ENCODE peak calls at places on chromosomes 3 and 15, in ten cellular contexts. One of them, this sample, is unnamed.

GRCh38 chr3:139746481-139746880 is 68.7 kb upstream of the NMNAT3 start:
- DNase-seq in HFFc6: no peak
- DNase-seq in NCI-H2171: no peak
- DNase-seq in IMR-90: no peak
- DNase-seq in esophagus squamous epithelium: no peak
- DNase-seq in left colon: no peak
- DNase-seq in right cardiac atrium: no peak
- DNase-seq in choroid plexus epithelial cell: no peak
- DNase-seq in stimulated activated naive CD8-positive, alpha-beta T cell treated with anti-CD3 and anti-CD28 coated beads, Interleukin-15, amount 100 ng/mL, for 72 hours: no peak
- DNase-seq in ACHN: no peak
- DNase-seq in this sample: no peak

GRCh38 chr3:153043729-153044314 is 118.2 kb upstream of the RAP2B start:
- DNase-seq in right cardiac atrium: no peak
- DNase-seq in choroid plexus epithelial cell: peak
- DNase-seq in esophagus squamous epithelium: no peak
- DNase-seq in left colon: no peak
- DNase-seq in ACHN: no peak
- DNase-seq in NCI-H2171: no peak
- DNase-seq in stimulated activated naive CD8-positive, alpha-beta T cell treated with anti-CD3 and anti-CD28 coated beads, Interleukin-15, amount 100 ng/mL, for 72 hours: no peak
- DNase-seq in IMR-90: peak
- DNase-seq in HFFc6: peak
- DNase-seq in this sample: no peak

GRCh38 chr15:38862104-38862503 is 297.5 kb upstream of the RASGRP1 start:
- DNase-seq in HFFc6: no peak
- DNase-seq in left colon: no peak
- DNase-seq in choroid plexus epithelial cell: no peak
- DNase-seq in NCI-H2171: no peak
- DNase-seq in IMR-90: no peak
- DNase-seq in esophagus squamous epithelium: no peak
- DNase-seq in ACHN: no peak
- DNase-seq in right cardiac atrium: no peak
- DNase-seq in stimulated activated naive CD8-positive, alpha-beta T cell treated with anti-CD3 and anti-CD28 coated beads, Interleukin-15, amount 100 ng/mL, for 72 hours: no peak
- DNase-seq in this sample: no peak

GRCh38 chr3:54760226-54760625 is 167.6 kb downstream of the LRTM1 start:
- DNase-seq in stimulated activated naive CD8-positive, alpha-beta T cell treated with anti-CD3 and anti-CD28 coated beads, Interleukin-15, amount 100 ng/mL, for 72 hours: no peak
- DNase-seq in HFFc6: no peak
- DNase-seq in IMR-90: peak
- DNase-seq in NCI-H2171: no peak
- DNase-seq in esophagus squamous epithelium: no peak
- DNase-seq in right cardiac atrium: no peak
- DNase-seq in ACHN: no peak
- DNase-seq in left colon: no peak
- DNase-seq in choroid plexus epithelial cell: no peak
- DNase-seq in this sample: no peak

GRCh38 chr3:127831723-127832172 is 9.4 kb upstream of the MGLL start:
- DNase-seq in right cardiac atrium: peak
- DNase-seq in choroid plexus epithelial cell: peak
- DNase-seq in HFFc6: no peak
- DNase-seq in stimulated activated naive CD8-positive, alpha-beta T cell treated with anti-CD3 and anti-CD28 coated beads, Interleukin-15, amount 100 ng/mL, for 72 hours: peak
- DNase-seq in esophagus squamous epithelium: no peak
- DNase-seq in NCI-H2171: no peak
- DNase-seq in left colon: peak
- DNase-seq in ACHN: peak
- DNase-seq in IMR-90: peak
- DNase-seq in this sample: peak

GRCh38 chr3:60101628-60102027 is 1051.8 kb upstream of the CFAP20DC start:
- DNase-seq in left colon: peak
- DNase-seq in choroid plexus epithelial cell: no peak
- DNase-seq in stimulated activated naive CD8-positive, alpha-beta T cell treated with anti-CD3 and anti-CD28 coated beads, Interleukin-15, amount 100 ng/mL, for 72 hours: no peak
- DNase-seq in right cardiac atrium: no peak
- DNase-seq in NCI-H2171: no peak
- DNase-seq in HFFc6: no peak
- DNase-seq in IMR-90: no peak
- DNase-seq in ACHN: no peak
- DNase-seq in esophagus squamous epithelium: no peak
- DNase-seq in this sample: no peak

GRCh38 chr3:151796105-151796705 is 17.7 kb upstream of the AADAC start:
- DNase-seq in left colon: no peak
- DNase-seq in ACHN: no peak
- DNase-seq in right cardiac atrium: no peak
- DNase-seq in esophagus squamous epithelium: no peak
- DNase-seq in choroid plexus epithelial cell: peak
- DNase-seq in HFFc6: no peak
- DNase-seq in IMR-90: peak
- DNase-seq in stimulated activated naive CD8-positive, alpha-beta T cell treated with anti-CD3 and anti-CD28 coated beads, Interleukin-15, amount 100 ng/mL, for 72 hours: no peak
- DNase-seq in NCI-H2171: no peak
- DNase-seq in this sample: no peak

GRCh38 chr3:111989061-111989678 is 9.6 kb upstream of the TAGLN3 start:
- DNase-seq in esophagus squamous epithelium: no peak
- DNase-seq in NCI-H2171: peak
- DNase-seq in IMR-90: peak
- DNase-seq in ACHN: peak
- DNase-seq in HFFc6: peak
- DNase-seq in stimulated activated naive CD8-positive, alpha-beta T cell treated with anti-CD3 and anti-CD28 coated beads, Interleukin-15, amount 100 ng/mL, for 72 hours: no peak
- DNase-seq in choroid plexus epithelial cell: peak
- DNase-seq in left colon: no peak
- DNase-seq in right cardiac atrium: no peak
- DNase-seq in this sample: no peak

GRCh38 chr3:147943265-147943945 is 534.2 kb downstream of the ZIC1 start:
- DNase-seq in ACHN: peak
- DNase-seq in HFFc6: peak
- DNase-seq in stimulated activated naive CD8-positive, alpha-beta T cell treated with anti-CD3 and anti-CD28 coated beads, Interleukin-15, amount 100 ng/mL, for 72 hours: no peak
- DNase-seq in IMR-90: peak
- DNase-seq in choroid plexus epithelial cell: peak
- DNase-seq in NCI-H2171: no peak
- DNase-seq in right cardiac atrium: no peak
- DNase-seq in left colon: no peak
- DNase-seq in esophagus squamous epithelium: no peak
- DNase-seq in this sample: no peak

GRCh38 chr3:196159952-196160804 is 51.0 kb downstream of the ZDHHC19 start:
- DNase-seq in right cardiac atrium: no peak
- DNase-seq in esophagus squamous epithelium: peak
- DNase-seq in stimulated activated naive CD8-positive, alpha-beta T cell treated with anti-CD3 and anti-CD28 coated beads, Interleukin-15, amount 100 ng/mL, for 72 hours: peak
- DNase-seq in HFFc6: peak
- DNase-seq in IMR-90: peak
- DNase-seq in choroid plexus epithelial cell: peak
- DNase-seq in left colon: peak
- DNase-seq in ACHN: no peak
- DNase-seq in NCI-H2171: no peak
- DNase-seq in this sample: no peak

GRCh38 chr15:65638681-65639089 is 16.9 kb downstream of the SLC24A1 start:
- DNase-seq in stimulated activated naive CD8-positive, alpha-beta T cell treated with anti-CD3 and anti-CD28 coated beads, Interleukin-15, amount 100 ng/mL, for 72 hours: peak
- DNase-seq in IMR-90: peak
- DNase-seq in choroid plexus epithelial cell: peak
- DNase-seq in HFFc6: peak
- DNase-seq in NCI-H2171: peak
- DNase-seq in esophagus squamous epithelium: no peak
- DNase-seq in left colon: no peak
- DNase-seq in ACHN: peak
- DNase-seq in right cardiac atrium: no peak
- DNase-seq in this sample: peak

GRCh38 chr3:178802259-178802658 is 266.0 kb downstream of the KCNMB2 start:
- DNase-seq in right cardiac atrium: no peak
- DNase-seq in NCI-H2171: no peak
- DNase-seq in IMR-90: no peak
- DNase-seq in stimulated activated naive CD8-positive, alpha-beta T cell treated with anti-CD3 and anti-CD28 coated beads, Interleukin-15, amount 100 ng/mL, for 72 hours: no peak
- DNase-seq in left colon: no peak
- DNase-seq in esophagus squamous epithelium: no peak
- DNase-seq in HFFc6: no peak
- DNase-seq in choroid plexus epithelial cell: no peak
- DNase-seq in ACHN: no peak
- DNase-seq in this sample: no peak

GRCh38 chr3:184557348-184557950 is 4.1 kb upstream of the EPHB3 start:
- DNase-seq in ACHN: no peak
- DNase-seq in left colon: no peak
- DNase-seq in right cardiac atrium: no peak
- DNase-seq in HFFc6: no peak
- DNase-seq in stimulated activated naive CD8-positive, alpha-beta T cell treated with anti-CD3 and anti-CD28 coated beads, Interleukin-15, amount 100 ng/mL, for 72 hours: no peak
- DNase-seq in NCI-H2171: no peak
- DNase-seq in esophagus squamous epithelium: no peak
- DNase-seq in IMR-90: no peak
- DNase-seq in choroid plexus epithelial cell: no peak
- DNase-seq in this sample: no peak

GRCh38 chr15:87746333-87746732 is 510.2 kb downstream of the NTRK3 start:
- DNase-seq in right cardiac atrium: no peak
- DNase-seq in ACHN: no peak
- DNase-seq in stimulated activated naive CD8-positive, alpha-beta T cell treated with anti-CD3 and anti-CD28 coated beads, Interleukin-15, amount 100 ng/mL, for 72 hours: no peak
- DNase-seq in IMR-90: no peak
- DNase-seq in left colon: no peak
- DNase-seq in esophagus squamous epithelium: no peak
- DNase-seq in choroid plexus epithelial cell: no peak
- DNase-seq in HFFc6: no peak
- DNase-seq in NCI-H2171: no peak
- DNase-seq in this sample: no peak

GRCh38 chr3:38343797-38344594 is 2.6 kb upstream of the XYLB start:
- DNase-seq in left colon: no peak
- DNase-seq in right cardiac atrium: no peak
- DNase-seq in IMR-90: no peak
- DNase-seq in HFFc6: no peak
- DNase-seq in stimulated activated naive CD8-positive, alpha-beta T cell treated with anti-CD3 and anti-CD28 coated beads, Interleukin-15, amount 100 ng/mL, for 72 hours: no peak
- DNase-seq in NCI-H2171: no peak
- DNase-seq in esophagus squamous epithelium: no peak
- DNase-seq in choroid plexus epithelial cell: peak
- DNase-seq in ACHN: no peak
- DNase-seq in this sample: no peak

GRCh38 chr15:63986751-63987341 is 59.4 kb downstream of the DAPK2 start:
- DNase-seq in HFFc6: no peak
- DNase-seq in choroid plexus epithelial cell: no peak
- DNase-seq in ACHN: no peak
- DNase-seq in esophagus squamous epithelium: no peak
- DNase-seq in right cardiac atrium: no peak
- DNase-seq in stimulated activated naive CD8-positive, alpha-beta T cell treated with anti-CD3 and anti-CD28 coated beads, Interleukin-15, amount 100 ng/mL, for 72 hours: no peak
- DNase-seq in NCI-H2171: no peak
- DNase-seq in IMR-90: no peak
- DNase-seq in left colon: no peak
- DNase-seq in this sample: no peak

GRCh38 chr3:53346922-53347260 is 452 bp downstream of the DCP1A start:
- DNase-seq in ACHN: peak
- DNase-seq in IMR-90: no peak
- DNase-seq in stimulated activated naive CD8-positive, alpha-beta T cell treated with anti-CD3 and anti-CD28 coated beads, Interleukin-15, amount 100 ng/mL, for 72 hours: no peak
- DNase-seq in esophagus squamous epithelium: no peak
- DNase-seq in left colon: no peak
- DNase-seq in NCI-H2171: no peak
- DNase-seq in HFFc6: no peak
- DNase-seq in right cardiac atrium: no peak
- DNase-seq in choroid plexus epithelial cell: no peak
- DNase-seq in this sample: no peak

GRCh38 chr15:78107471-78107870 is 15.1 kb downstream of the SH2D7 start:
- DNase-seq in esophagus squamous epithelium: no peak
- DNase-seq in HFFc6: no peak
- DNase-seq in NCI-H2171: no peak
- DNase-seq in right cardiac atrium: no peak
- DNase-seq in ACHN: no peak
- DNase-seq in IMR-90: no peak
- DNase-seq in left colon: no peak
- DNase-seq in stimulated activated naive CD8-positive, alpha-beta T cell treated with anti-CD3 and anti-CD28 coated beads, Interleukin-15, amount 100 ng/mL, for 72 hours: no peak
- DNase-seq in choroid plexus epithelial cell: no peak
- DNase-seq in this sample: no peak

GRCh38 chr15:41501961-41502786 is 8.5 kb downstream of the ITPKA start:
- DNase-seq in right cardiac atrium: peak
- DNase-seq in esophagus squamous epithelium: no peak
- DNase-seq in ACHN: no peak
- DNase-seq in choroid plexus epithelial cell: peak
- DNase-seq in stimulated activated naive CD8-positive, alpha-beta T cell treated with anti-CD3 and anti-CD28 coated beads, Interleukin-15, amount 100 ng/mL, for 72 hours: no peak
- DNase-seq in NCI-H2171: no peak
- DNase-seq in HFFc6: no peak
- DNase-seq in left colon: no peak
- DNase-seq in IMR-90: no peak
- DNase-seq in this sample: no peak

GRCh38 chr3:127066635-127067034 is 83.7 kb downstream of the PLXNA1 start:
- DNase-seq in left colon: no peak
- DNase-seq in NCI-H2171: no peak
- DNase-seq in HFFc6: no peak
- DNase-seq in esophagus squamous epithelium: no peak
- DNase-seq in choroid plexus epithelial cell: no peak
- DNase-seq in IMR-90: no peak
- DNase-seq in stimulated activated naive CD8-positive, alpha-beta T cell treated with anti-CD3 and anti-CD28 coated beads, Interleukin-15, amount 100 ng/mL, for 72 hours: no peak
- DNase-seq in ACHN: no peak
- DNase-seq in right cardiac atrium: no peak
- DNase-seq in this sample: no peak

GRCh38 chr15:40929730-40930429 is 740 bp downstream of the DLL4 start:
- DNase-seq in IMR-90: peak
- DNase-seq in ACHN: peak
- DNase-seq in choroid plexus epithelial cell: peak
- DNase-seq in stimulated activated naive CD8-positive, alpha-beta T cell treated with anti-CD3 and anti-CD28 coated beads, Interleukin-15, amount 100 ng/mL, for 72 hours: no peak
- DNase-seq in esophagus squamous epithelium: no peak
- DNase-seq in HFFc6: no peak
- DNase-seq in left colon: peak
- DNase-seq in right cardiac atrium: peak
- DNase-seq in NCI-H2171: no peak
- DNase-seq in this sample: no peak

GRCh38 chr15:98713585-98714001 is 65.3 kb downstream of the IGF1R start:
- DNase-seq in stimulated activated naive CD8-positive, alpha-beta T cell treated with anti-CD3 and anti-CD28 coated beads, Interleukin-15, amount 100 ng/mL, for 72 hours: no peak
- DNase-seq in choroid plexus epithelial cell: no peak
- DNase-seq in HFFc6: no peak
- DNase-seq in NCI-H2171: no peak
- DNase-seq in right cardiac atrium: no peak
- DNase-seq in IMR-90: no peak
- DNase-seq in left colon: peak
- DNase-seq in esophagus squamous epithelium: no peak
- DNase-seq in ACHN: no peak
- DNase-seq in this sample: no peak

This sample was measured in 8988T.